ENCODE peak calls at places on chromosomes 4 and X, in eight cellular contexts. B is left lung; K is keratinocyte; W is cardiac fibroblast; T is gastrocnemius medialis; H is CD8-positive, alpha-beta memory T cell; Z is brain microvascular endothelial cell; Y is GM12878. R is an unnamed sample.

GRCh38 chr4:6476893-6477292 is 4.5 kb upstream of the PPP2R2C start:
- DNase-seq in K (no peak), H (no peak), T (no peak), W (no peak), B (no peak), Z (no peak), Y (no peak), R (no peak)

GRCh38 chr4:174559894-174560293 is 37.6 kb upstream of the HPGD start:
- DNase-seq in W (no peak), B (no peak), K (no peak), T (no peak), Y (no peak), Z (no peak), H (no peak), R (no peak)

GRCh38 chr4:7646384-7647061 is 211.8 kb upstream of the PSAPL1 start:
- DNase-seq in T (no peak), Y (no peak), W (no peak), Z (no peak), H (peak), K (no peak), B (no peak), R (no peak)

GRCh38 chr4:66178901-66179300 is 508.6 kb upstream of the EPHA5 start:
- DNase-seq in Z (peak), H (no peak), B (no peak), W (peak), K (no peak), Y (no peak), T (no peak), R (peak)

GRCh38 chrX:19554786-19555185 is 39.5 kb upstream of the MAP3K15 start:
- DNase-seq in K (no peak), B (no peak), Y (peak), Z (peak), W (peak), T (no peak), H (no peak), R (peak)

GRCh38 chr4:105343523-105343931 is 130.3 kb downstream of the PPA2 start:
- DNase-seq in K (no peak), W (peak), H (no peak), Y (no peak), B (no peak), T (no peak), Z (peak), R (no peak)

GRCh38 chrX:115642895-115643530 is 82.0 kb downstream of the PLS3 start:
- DNase-seq in H (no peak), W (peak), K (no peak), B (no peak), Z (peak), T (no peak), Y (peak), R (no peak)

GRCh38 chrX:41933546-41933945 is 10.2 kb upstream of the CASK start:
- DNase-seq in T (no peak), H (no peak), B (no peak), W (no peak), Z (no peak), Y (no peak), K (no peak), R (no peak)

GRCh38 chrX:119602701-119603255 is 3.4 kb downstream of the NKRF start:
- DNase-seq in H (no peak), K (no peak), B (no peak), W (no peak), Z (no peak), Y (no peak), T (no peak), R (no peak)

GRCh38 chr4:107740381-107740780 is 20.3 kb upstream of the PAPSS1 start:
- DNase-seq in B (no peak), Z (no peak), T (no peak), W (peak), H (no peak), Y (no peak), K (no peak), R (no peak)

GRCh38 chr4:7161721-7162214 is 30.6 kb upstream of the SORCS2 start:
- DNase-seq in Y (no peak), K (no peak), H (no peak), Z (no peak), T (no peak), W (peak), B (peak), R (peak)

GRCh38 chr4:26298198-26298950 is 22.4 kb upstream of the RBPJ start:
- DNase-seq in T (no peak), Y (no peak), H (no peak), W (peak), K (no peak), Z (no peak), B (no peak), R (no peak)

GRCh38 chrX:78139160-78140123 is at the start of gene TAF9B:
- DNase-seq in K (no peak), B (peak), H (peak), Y (peak), T (peak), W (peak), Z (peak), R (peak)

GRCh38 chr4:168643083-168643795 is 146.4 kb downstream of the PALLD start:
- DNase-seq in B (no peak), W (peak), Z (no peak), T (no peak), Y (no peak), K (no peak), H (no peak), R (no peak)

GRCh38 chrX:49627030-49627777 is 28.4 kb downstream of the GAGE1 start:
- DNase-seq in H (no peak), Z (no peak), B (no peak), Y (no peak), T (no peak), K (no peak), W (peak), R (no peak)

GRCh38 chr4:41455215-41455614 is 82.7 kb upstream of the LIMCH1 start:
- DNase-seq in T (no peak), H (no peak), B (no peak), Y (no peak), K (no peak), W (no peak), Z (no peak), R (no peak)

GRCh38 chrX:141320801-141321200 is 78.5 kb upstream of the SPANXC start:
- DNase-seq in B (no peak), H (no peak), K (no peak), Y (no peak), Z (no peak), T (no peak), W (peak), R (no peak)

GRCh38 chrX:78652971-78653822 is 5.9 kb downstream of the RTL3 start:
- DNase-seq in Z (peak), Y (no peak), B (no peak), H (no peak), W (peak), K (peak), T (no peak), R (peak)

GRCh38 chrX:76148753-76149152 is 24.1 kb upstream of the PBDC1 start:
- DNase-seq in W (peak), B (no peak), K (no peak), Z (peak), H (peak), T (no peak), Y (peak), R (no peak)

GRCh38 chrX:49139713-49140112 is 16.2 kb upstream of the GPKOW start:
- DNase-seq in H (no peak), W (no peak), K (no peak), Y (no peak), B (no peak), Z (no peak), T (no peak), R (no peak)

GRCh38 chr4:106583567-106583966 is 215.0 kb upstream of the GIMD1 start:
- DNase-seq in Y (no peak), K (peak), H (no peak), B (no peak), T (no peak), W (peak), Z (peak), R (peak)

GRCh38 chrX:106208154-106208553 is 40.0 kb downstream of the PWWP3B start:
- DNase-seq in K (no peak), T (no peak), Y (no peak), W (no peak), Z (no peak), B (no peak), H (no peak), R (no peak)

GRCh38 chr4:5137927-5138326 is 86.6 kb downstream of the STK32B start:
- DNase-seq in W (no peak), T (no peak), Z (no peak), B (no peak), K (no peak), Y (no peak), H (no peak), R (no peak)

GRCh38 chr4:172982151-172982590 is 186.4 kb upstream of the GALNT7 start:
- DNase-seq in W (peak), Z (peak), K (peak), T (no peak), H (no peak), Y (peak), B (no peak), R (peak)

GRCh38 chr4:79049840-79050520 is 110.7 kb upstream of the PAQR3 start:
- DNase-seq in T (no peak), W (no peak), Y (no peak), H (no peak), B (no peak), K (no peak), Z (no peak), R (no peak)

GRCh38 chrX:138754861-138755260 is 43.3 kb upstream of the FGF13 start:
- DNase-seq in K (no peak), Z (no peak), W (no peak), Y (no peak), T (no peak), B (no peak), H (no peak), R (no peak)

GRCh38 chr4:52588771-52589591 is 70.1 kb downstream of the USP46 start:
- DNase-seq in Y (no peak), K (no peak), B (no peak), T (no peak), H (peak), W (peak), Z (peak), R (peak)

GRCh38 chr4:60326735-60327134 is 873.4 kb upstream of the ADGRL3 start:
- DNase-seq in Z (no peak), B (no peak), W (no peak), T (no peak), H (no peak), Y (no peak), K (no peak), R (no peak)

DNA sequence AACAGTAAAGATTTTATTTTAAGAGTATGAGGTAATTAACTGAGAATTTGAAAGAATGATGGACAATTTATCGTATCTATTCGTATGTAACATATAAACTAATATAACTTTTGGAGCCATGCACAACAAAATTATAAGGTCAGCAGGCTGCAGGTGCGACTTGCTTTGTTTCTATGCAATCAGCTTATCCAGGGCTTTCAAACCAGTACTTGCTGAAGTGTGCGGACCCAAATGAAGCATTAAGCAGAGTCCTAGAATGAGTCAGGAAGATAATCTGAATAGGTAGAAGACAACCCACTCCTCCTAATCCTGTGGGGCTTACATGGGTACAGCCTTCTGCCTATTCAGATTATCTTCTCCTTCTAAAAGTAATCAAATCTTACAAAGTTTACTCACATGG is 2.1 kb downstream of the NSD2 start:
- DNase-seq in Z (no peak), B (no peak), T (no peak), Y (no peak), H (no peak), W (no peak), K (no peak), R (no peak)
- H3K4me3 ChIP-seq in Z (no peak), B (no peak), T (no peak), Y (peak), H (no peak), W (no peak), K (peak), R (no peak)

GRCh38 chrX:24387724-24388123 is 27.3 kb downstream of the SUPT20HL1 start:
- DNase-seq in H (no peak), W (no peak), B (no peak), K (no peak), Z (no peak), Y (no peak), T (no peak), R (no peak)
- H3K4me3 ChIP-seq in H (no peak), W (no peak), B (no peak), K (no peak), Z (no peak), Y (no peak), T (no peak), R (no peak)

GRCh38 chr4:183399166-183399565 is 45.3 kb upstream of the CDKN2AIP start:
- DNase-seq in Y (no peak), W (no peak), H (no peak), T (no peak), B (no peak), Z (no peak), K (no peak), R (no peak)
- H3K4me3 ChIP-seq in Y (no peak), W (no peak), H (no peak), T (no peak), B (peak), Z (peak), K (peak), R (no peak)

GRCh38 chr4:19748911-19749473 is 502.7 kb upstream of the SLIT2 start:
- DNase-seq in Y (no peak), H (no peak), T (no peak), K (no peak), B (no peak), W (no peak), Z (no peak), R (peak)
- H3K4me3 ChIP-seq in Y (no peak), H (no peak), T (no peak), K (no peak), B (no peak), W (no peak), Z (no peak), R (no peak)

DNA sequence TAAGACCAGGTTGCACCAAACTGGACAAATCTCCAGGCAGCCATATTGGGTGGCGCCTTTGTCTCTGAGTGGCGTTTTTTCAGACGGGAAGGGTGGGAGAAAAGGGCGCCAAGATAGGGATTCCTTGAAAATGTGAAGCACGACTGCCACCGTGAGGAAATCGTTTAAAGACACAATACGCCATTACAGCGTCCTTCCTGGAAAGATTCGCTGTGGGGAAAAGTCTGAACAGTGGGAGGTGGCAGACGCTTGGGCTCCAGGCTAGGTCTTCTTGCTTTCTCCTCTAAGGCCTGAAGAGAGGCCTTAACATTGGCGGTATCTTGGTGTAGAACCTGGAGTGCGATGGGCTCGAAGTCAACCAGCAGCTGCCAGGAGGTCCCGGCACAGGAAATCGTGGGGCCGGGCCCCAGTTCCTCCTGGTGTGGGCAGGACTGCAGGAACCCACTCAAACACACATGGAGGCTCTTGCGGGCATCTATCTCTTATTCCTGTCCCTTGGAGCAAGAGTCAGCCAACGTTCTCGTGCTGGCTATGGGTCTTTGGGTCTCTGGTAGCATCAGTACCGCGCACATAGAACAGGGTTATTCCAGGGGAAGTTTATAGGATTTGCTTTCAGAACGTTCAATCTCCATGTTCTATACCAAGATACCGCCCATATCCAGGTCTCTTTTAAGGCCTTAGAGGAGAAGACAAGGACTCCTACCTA is 208.8 kb downstream of the OR13H1 start:
- DNase-seq in H (no peak), T (no peak), Z (peak), B (peak), K (no peak), Y (peak), W (no peak), R (no peak)
- H3K4me3 ChIP-seq in H (no peak), T (no peak), Z (peak), B (no peak), K (peak), Y (peak), W (no peak), R (no peak)

GRCh38 chr4:76741663-76742020 is 156.3 kb downstream of the SOWAHB start:
- DNase-seq in Y (no peak), W (no peak), H (no peak), B (no peak), Z (no peak), T (no peak), K (no peak), R (no peak)
- H3K4me3 ChIP-seq in Y (no peak), W (no peak), H (no peak), B (no peak), Z (no peak), T (no peak), K (no peak), R (no peak)

DNA sequence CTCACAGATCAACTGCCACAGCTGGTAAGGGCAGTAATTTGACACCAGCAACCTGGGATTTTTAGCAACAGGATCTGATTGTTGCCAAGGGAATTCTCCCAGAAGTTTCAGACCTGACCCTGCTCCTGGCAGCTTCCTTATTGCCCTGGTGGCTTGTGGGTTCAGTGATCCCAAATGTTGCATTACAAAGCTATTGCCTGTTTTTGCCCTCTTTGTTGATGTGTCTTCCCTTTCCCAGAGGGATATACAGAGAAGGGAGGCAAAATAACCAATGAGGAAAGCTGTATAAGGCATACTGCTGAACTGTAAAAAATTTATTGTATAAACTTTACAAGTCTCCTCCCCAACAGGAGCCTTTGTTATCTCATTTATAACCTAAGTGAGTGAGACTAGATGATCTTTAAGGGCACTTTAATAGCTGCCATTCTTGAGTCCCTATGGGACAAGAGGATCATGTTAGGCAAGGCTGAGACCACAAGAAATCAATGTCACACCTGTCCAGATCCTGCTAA is 22.2 kb downstream of the VSIG4 start:
- DNase-seq in K (no peak), T (no peak), B (no peak), H (no peak), Y (no peak), W (no peak), Z (no peak), R (no peak)
- H3K4me3 ChIP-seq in K (no peak), T (no peak), B (peak), H (peak), Y (no peak), W (no peak), Z (no peak), R (no peak)

GRCh38 chr4:156255205-156255604 is 301.5 kb upstream of the CTSO start:
- DNase-seq in Y (no peak), W (no peak), T (no peak), B (no peak), Z (no peak), H (no peak), K (no peak), R (no peak)
- H3K4me3 ChIP-seq in Y (no peak), W (no peak), T (no peak), B (no peak), Z (no peak), H (no peak), K (no peak), R (no peak)